ENCODE peak calls at places on chromosomes 4 and X, in four cellular contexts. One of them, this sample, is unnamed. For H3K27me3, the result is how much of the 10 kb centered on the place peaks cover.

GRCh38 chr4:158051401-158052235 is 121.2 kb downstream of the GASK1B start:
- DNase-seq in heart right ventricle: no peak
- DNase-seq in right lobe of liver: no peak
- DNase-seq in CD8-positive, alpha-beta T cell: no peak
- DNase-seq in this sample: no peak

GRCh38 chr4:105305019-105305836 is 158.6 kb downstream of the TET2 start:
- DNase-seq in heart right ventricle: no peak
- DNase-seq in right lobe of liver: no peak
- DNase-seq in CD8-positive, alpha-beta T cell: no peak
- DNase-seq in this sample: no peak

GRCh38 chr4:6768539-6768905 is 14.0 kb upstream of the KIAA0232 start:
- DNase-seq in heart right ventricle: no peak
- DNase-seq in right lobe of liver: no peak
- DNase-seq in CD8-positive, alpha-beta T cell: no peak
- DNase-seq in this sample: peak

GRCh38 chrX:17854521-17854920 is 6.6 kb downstream of the RAI2 start:
- DNase-seq in heart right ventricle: no peak
- DNase-seq in right lobe of liver: no peak
- DNase-seq in CD8-positive, alpha-beta T cell: no peak
- DNase-seq in this sample: no peak

GRCh38 chr4:98491862-98492554 is 166.4 kb downstream of the TSPAN5 start:
- DNase-seq in heart right ventricle: no peak
- DNase-seq in right lobe of liver: no peak
- DNase-seq in CD8-positive, alpha-beta T cell: no peak
- DNase-seq in this sample: no peak

GRCh38 chr4:129254526-129254925 is 158.6 kb downstream of the C4orf33 start:
- DNase-seq in heart right ventricle: no peak
- DNase-seq in right lobe of liver: no peak
- DNase-seq in CD8-positive, alpha-beta T cell: no peak
- DNase-seq in this sample: no peak

GRCh38 chrX:72094894-72095293 is 36.8 kb downstream of the RTL5 start:
- DNase-seq in heart right ventricle: peak
- DNase-seq in right lobe of liver: no peak
- DNase-seq in CD8-positive, alpha-beta T cell: peak
- DNase-seq in this sample: no peak

GRCh38 chrX:44344687-44345086 is 1.2 kb upstream of the EFHC2 start:
- DNase-seq in heart right ventricle: no peak
- DNase-seq in right lobe of liver: no peak
- DNase-seq in CD8-positive, alpha-beta T cell: no peak
- DNase-seq in this sample: no peak

GRCh38 chr4:77232653-77233052 is 75.6 kb downstream of the CCNG2 start:
- DNase-seq in heart right ventricle: no peak
- DNase-seq in right lobe of liver: no peak
- DNase-seq in CD8-positive, alpha-beta T cell: no peak
- DNase-seq in this sample: no peak

GRCh38 chrX:17967888-17968287 is 106.8 kb upstream of the RAI2 start:
- DNase-seq in heart right ventricle: no peak
- DNase-seq in right lobe of liver: peak
- DNase-seq in CD8-positive, alpha-beta T cell: no peak
- DNase-seq in this sample: no peak

GRCh38 chr4:107283587-107284559 is 247.8 kb upstream of the DKK2 start:
- DNase-seq in heart right ventricle: no peak
- DNase-seq in right lobe of liver: no peak
- DNase-seq in CD8-positive, alpha-beta T cell: no peak
- DNase-seq in this sample: no peak

GRCh38 chr4:100348472-100348871 is 158.2 kb upstream of the DDIT4L start:
- DNase-seq in heart right ventricle: no peak
- DNase-seq in right lobe of liver: no peak
- DNase-seq in CD8-positive, alpha-beta T cell: no peak
- DNase-seq in this sample: no peak

GRCh38 chr4:3276961-3277360 is 15.9 kb upstream of the RGS12 start:
- DNase-seq in heart right ventricle: no peak
- DNase-seq in right lobe of liver: no peak
- DNase-seq in CD8-positive, alpha-beta T cell: no peak
- DNase-seq in this sample: no peak

GRCh38 chr4:84804126-84804525 is 162.4 kb downstream of the WDFY3 start:
- DNase-seq in heart right ventricle: no peak
- DNase-seq in right lobe of liver: no peak
- DNase-seq in CD8-positive, alpha-beta T cell: no peak
- DNase-seq in this sample: no peak

GRCh38 chr4:8009710-8010534 is 70.3 kb upstream of the AFAP1 start:
- DNase-seq in heart right ventricle: no peak
- DNase-seq in right lobe of liver: no peak
- DNase-seq in CD8-positive, alpha-beta T cell: no peak
- DNase-seq in this sample: no peak

GRCh38 chrX:104254442-104255115 is at the start of gene ESX1:
- DNase-seq in heart right ventricle: no peak
- DNase-seq in right lobe of liver: no peak
- DNase-seq in CD8-positive, alpha-beta T cell: no peak
- DNase-seq in this sample: no peak

GRCh38 chr4:74624351-74625151 is 169.8 kb downstream of the BTC start:
- DNase-seq in heart right ventricle: no peak
- DNase-seq in right lobe of liver: no peak
- DNase-seq in CD8-positive, alpha-beta T cell: no peak
- DNase-seq in this sample: no peak

GRCh38 chrX:31889028-31889427 is 817.2 kb upstream of the FTHL17 start:
- DNase-seq in heart right ventricle: no peak
- DNase-seq in right lobe of liver: no peak
- DNase-seq in CD8-positive, alpha-beta T cell: no peak
- DNase-seq in this sample: no peak

GRCh38 chr4:104129243-104129642 is 365.5 kb downstream of the CXXC4 start:
- DNase-seq in heart right ventricle: no peak
- DNase-seq in right lobe of liver: no peak
- DNase-seq in CD8-positive, alpha-beta T cell: no peak
- DNase-seq in this sample: no peak

GRCh38 chrX:32195611-32196010 is 1015.7 kb downstream of the DMD start:
- DNase-seq in heart right ventricle: no peak
- DNase-seq in right lobe of liver: no peak
- DNase-seq in CD8-positive, alpha-beta T cell: no peak
- DNase-seq in this sample: no peak

GRCh38 chr4:20987191-20987590 is 286.9 kb downstream of the PACRGL start:
- DNase-seq in heart right ventricle: no peak
- DNase-seq in right lobe of liver: no peak
- DNase-seq in CD8-positive, alpha-beta T cell: no peak
- DNase-seq in this sample: no peak

GRCh38 chr4:184012937-184013336 is 107.8 kb downstream of the STOX2 start:
- DNase-seq in heart right ventricle: no peak
- DNase-seq in right lobe of liver: no peak
- DNase-seq in CD8-positive, alpha-beta T cell: no peak
- DNase-seq in this sample: no peak

GRCh38 chrX:48509245-48509590 is 426 bp downstream of the PORCN start:
- DNase-seq in heart right ventricle: no peak
- DNase-seq in right lobe of liver: no peak
- DNase-seq in CD8-positive, alpha-beta T cell: peak
- DNase-seq in this sample: no peak

GRCh38 chr4:147360301-147360700 is 120.6 kb upstream of the EDNRA start:
- DNase-seq in heart right ventricle: no peak
- DNase-seq in right lobe of liver: no peak
- DNase-seq in CD8-positive, alpha-beta T cell: no peak
- DNase-seq in this sample: no peak

GRCh38 chr4:143701365-143701764 is 890 bp upstream of the FREM3 start:
- DNase-seq in heart right ventricle: no peak
- DNase-seq in right lobe of liver: no peak
- DNase-seq in CD8-positive, alpha-beta T cell: no peak
- DNase-seq in this sample: no peak

GRCh38 chr4:8507624-8508023 is 67.0 kb downstream of the TRMT44 start:
- DNase-seq in heart right ventricle: no peak
- DNase-seq in right lobe of liver: no peak
- DNase-seq in CD8-positive, alpha-beta T cell: no peak
- DNase-seq in this sample: no peak

GRCh38 chrX:1657367-1658082 is 42.7 kb downstream of the ASMT start:
- DNase-seq in heart right ventricle: no peak
- DNase-seq in right lobe of liver: no peak
- DNase-seq in CD8-positive, alpha-beta T cell: peak
- DNase-seq in this sample: no peak

GRCh38 chrX:1658083-1658463 is 43.2 kb downstream of the ASMT start:
- DNase-seq in heart right ventricle: no peak
- DNase-seq in right lobe of liver: no peak
- DNase-seq in CD8-positive, alpha-beta T cell: peak
- DNase-seq in this sample: no peak

GRCh38 chrX:1659664-1660461 is 45.0 kb downstream of the ASMT start:
- DNase-seq in heart right ventricle: no peak
- DNase-seq in right lobe of liver: peak
- DNase-seq in CD8-positive, alpha-beta T cell: no peak
- DNase-seq in this sample: no peak

GRCh38 chrX:1661048-1661921 is 46.4 kb downstream of the ASMT start:
- DNase-seq in heart right ventricle: no peak
- DNase-seq in right lobe of liver: peak
- DNase-seq in CD8-positive, alpha-beta T cell: peak
- DNase-seq in this sample: no peak

GRCh38 chrX:1661922-1662221 is 47.0 kb downstream of the ASMT start:
- DNase-seq in heart right ventricle: no peak
- DNase-seq in right lobe of liver: no peak
- DNase-seq in CD8-positive, alpha-beta T cell: no peak
- DNase-seq in this sample: no peak
- H3K4me3 ChIP-seq in heart right ventricle: peak
- H3K4me3 ChIP-seq in right lobe of liver: no peak
- H3K4me3 ChIP-seq in CD8-positive, alpha-beta T cell: peak
- H3K4me3 ChIP-seq in this sample: no peak

DNA sequence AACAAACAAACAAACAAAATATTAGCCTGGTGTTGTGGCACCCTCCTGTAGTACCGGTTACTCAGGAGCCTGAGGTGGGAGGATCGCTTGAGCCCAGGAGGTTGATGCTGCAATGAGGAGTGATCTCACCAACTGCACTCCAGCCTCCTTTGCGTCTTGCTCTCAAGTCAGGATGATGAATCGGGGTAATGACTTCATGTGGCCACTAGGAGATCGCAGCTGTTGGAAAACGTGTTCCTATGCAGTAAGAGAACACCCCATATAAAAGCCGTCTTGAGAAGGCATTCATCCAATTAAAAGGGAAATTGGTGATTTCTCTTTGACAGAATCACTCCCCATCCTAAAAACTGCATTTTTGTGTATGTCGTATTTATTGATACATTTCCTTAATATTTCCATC is 6.9 kb downstream of the CCNB3 start:
- DNase-seq in heart right ventricle: no peak
- DNase-seq in right lobe of liver: no peak
- DNase-seq in CD8-positive, alpha-beta T cell: no peak
- DNase-seq in this sample: no peak
- TF ChIP-seq CTCF in heart right ventricle: no peak
- TF ChIP-seq CTCF in right lobe of liver: peak
- TF ChIP-seq CTCF in CD8-positive, alpha-beta T cell: no peak
- TF ChIP-seq CTCF in this sample: no peak

GRCh38 chr4:94497690-94498089 is 45.9 kb downstream of the PDLIM5 start:
- DNase-seq in heart right ventricle: no peak
- DNase-seq in right lobe of liver: no peak
- DNase-seq in CD8-positive, alpha-beta T cell: no peak
- DNase-seq in this sample: no peak
- H3K27me3 ChIP-seq in heart right ventricle: under half
- H3K27me3 ChIP-seq in right lobe of liver: under half
- H3K27me3 ChIP-seq in CD8-positive, alpha-beta T cell: under half
- H3K27me3 ChIP-seq in this sample: under half

GRCh38 chr4:113744667-113745241 is 16.8 kb downstream of the CAMK2D start:
- DNase-seq in heart right ventricle: no peak
- DNase-seq in right lobe of liver: no peak
- DNase-seq in CD8-positive, alpha-beta T cell: no peak
- DNase-seq in this sample: no peak
- H3K4me3 ChIP-seq in heart right ventricle: no peak
- H3K4me3 ChIP-seq in right lobe of liver: no peak
- H3K4me3 ChIP-seq in CD8-positive, alpha-beta T cell: no peak
- H3K4me3 ChIP-seq in this sample: no peak

GRCh38 chrX:153723351-153724251 is 586 bp downstream of the BCAP31 start:
- DNase-seq in heart right ventricle: peak
- DNase-seq in right lobe of liver: peak
- DNase-seq in CD8-positive, alpha-beta T cell: peak
- DNase-seq in this sample: no peak
- TF ChIP-seq CTCF in heart right ventricle: peak
- TF ChIP-seq CTCF in right lobe of liver: peak
- TF ChIP-seq CTCF in CD8-positive, alpha-beta T cell: peak
- TF ChIP-seq CTCF in this sample: no peak

DNA sequence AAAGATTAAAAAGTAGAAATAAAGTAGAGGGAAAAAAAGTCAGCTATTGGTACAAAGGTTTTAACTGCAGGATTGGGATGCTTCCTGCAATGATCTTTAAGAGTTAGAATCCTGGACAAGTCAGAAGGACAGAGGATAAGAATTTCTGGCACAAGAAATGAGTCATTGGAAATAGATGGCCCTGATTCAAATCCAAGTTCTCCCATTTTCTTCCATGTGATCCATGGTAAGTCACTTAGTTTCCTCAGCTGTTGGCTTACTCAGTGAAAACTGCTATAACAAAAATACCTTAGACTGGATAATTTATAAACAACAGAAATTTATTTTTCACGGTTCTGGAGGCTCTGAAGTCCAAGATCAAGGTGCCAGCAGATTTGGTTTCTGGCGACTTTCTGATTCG is 13.3 kb upstream of the TBC1D19 start:
- DNase-seq in heart right ventricle: no peak
- DNase-seq in right lobe of liver: no peak
- DNase-seq in CD8-positive, alpha-beta T cell: no peak
- DNase-seq in this sample: no peak
- H3K27me3 ChIP-seq in heart right ventricle: under half
- H3K27me3 ChIP-seq in right lobe of liver: under half
- H3K27me3 ChIP-seq in CD8-positive, alpha-beta T cell: under half
- H3K27me3 ChIP-seq in this sample: under half

DNA sequence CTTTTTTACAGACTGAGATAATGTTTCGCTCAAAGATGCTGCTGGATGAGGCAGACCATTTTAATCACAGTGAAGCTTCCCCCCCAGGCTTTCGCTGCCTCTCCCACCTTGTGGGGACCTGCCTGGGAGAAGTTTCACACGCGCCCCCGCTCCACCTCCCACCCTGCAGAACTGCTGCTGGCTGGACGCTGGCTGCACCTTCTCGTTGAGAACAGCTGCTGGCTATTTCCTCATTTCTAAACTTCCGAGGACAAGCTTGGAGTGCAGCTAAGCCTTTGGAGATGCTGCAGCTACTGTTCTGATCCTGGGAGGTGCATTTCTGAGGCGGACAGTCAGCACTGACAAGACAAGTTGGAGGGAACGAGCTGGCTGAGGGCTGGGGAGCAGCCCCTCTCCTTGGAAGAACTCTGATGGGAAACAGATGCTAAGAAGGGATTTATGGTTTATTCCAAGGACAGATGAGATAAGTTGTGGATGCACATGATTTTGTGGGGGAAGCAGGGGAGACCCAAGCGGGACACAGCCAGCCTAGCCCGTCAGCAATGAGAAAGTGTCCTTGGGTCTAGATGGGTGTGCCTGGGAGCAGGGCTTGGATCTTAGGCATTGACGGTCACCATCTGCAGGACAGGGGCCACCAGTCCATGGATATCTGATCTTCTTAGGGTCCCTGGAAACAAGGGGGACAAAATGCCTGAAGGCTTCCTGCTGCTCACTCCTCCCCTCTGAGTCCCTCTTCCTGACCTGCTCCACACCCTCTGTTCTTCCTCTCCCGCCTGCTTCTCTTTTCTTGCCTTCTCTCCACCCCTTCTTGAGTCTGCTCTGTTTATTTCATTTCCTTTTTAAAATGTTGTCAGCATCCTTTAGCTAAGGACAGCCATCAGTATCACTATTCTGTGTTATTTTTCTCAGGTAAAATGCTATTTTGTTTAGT is 298.2 kb downstream of the RAPGEF2 start:
- DNase-seq in heart right ventricle: no peak
- DNase-seq in right lobe of liver: no peak
- DNase-seq in CD8-positive, alpha-beta T cell: no peak
- DNase-seq in this sample: no peak
- H3K4me3 ChIP-seq in heart right ventricle: peak
- H3K4me3 ChIP-seq in right lobe of liver: no peak
- H3K4me3 ChIP-seq in CD8-positive, alpha-beta T cell: no peak
- H3K4me3 ChIP-seq in this sample: peak

GRCh38 chrX:135484636-135485289 is 35.7 kb upstream of the INTS6L start:
- DNase-seq in heart right ventricle: no peak
- DNase-seq in right lobe of liver: no peak
- DNase-seq in CD8-positive, alpha-beta T cell: peak
- DNase-seq in this sample: no peak
- TF ChIP-seq CTCF in heart right ventricle: peak
- TF ChIP-seq CTCF in right lobe of liver: peak
- TF ChIP-seq CTCF in CD8-positive, alpha-beta T cell: peak
- TF ChIP-seq CTCF in this sample: peak

This sample was measured in thoracic aorta.